ENCODE peak calls at places on chromosome 11, in seven cellular contexts. E is non-pigmented ciliary epithelial cell; F is COR-L47; J is activated naive CD8-positive, alpha-beta T cell treated with anti-CD3 and anti-CD28 coated beads, Interleukin-2, amount 50 U/mL, for 24 hours; M is EL; I is fibroblast of the aortic adventitia; G is dermis microvascular lymphatic vessel endothelial cell. X is an unnamed sample.

GRCh38 chr11:71307811-71308645 is 55.7 kb upstream of the SHANK2 start:
- DNase-seq in M (no peak), J (no peak), E (no peak), G (no peak), I (no peak), F (no peak), X (no peak)

GRCh38 chr11:12249590-12250260 is 127.6 kb upstream of the PARVA start:
- DNase-seq in G (peak; percentile 97), J (no peak), F (peak; percentile 98), E (no peak), M (no peak), I (no peak), X (no peak)

GRCh38 chr11:128937480-128937879 is 5.2 kb downstream of the TP53AIP1 start:
- DNase-seq in F (no peak), I (no peak), M (no peak), E (no peak), G (no peak), J (no peak), X (no peak)

GRCh38 chr11:35142481-35143207 is 3.7 kb downstream of the CD44 start:
- DNase-seq in G (peak; percentile 53), J (no peak), M (peak; percentile 90), E (peak; percentile 42), F (peak; percentile 6), I (peak; percentile 68), X (no peak)

GRCh38 chr11:94131363-94132115 is 2.9 kb downstream of the PANX1 start:
- DNase-seq in J (no peak), G (peak; percentile 44), I (peak; percentile 75), E (no peak), M (peak; percentile 66), F (no peak), X (no peak)

GRCh38 chr11:7635137-7635536 is 38.2 kb downstream of the CYB5R2 start:
- DNase-seq in J (no peak), G (no peak), I (no peak), E (no peak), M (no peak), F (no peak), X (no peak)

GRCh38 chr11:77287615-77288273 is 13.7 kb downstream of the GDPD4 start:
- DNase-seq in G (no peak), M (peak; percentile 90), E (peak; percentile 63), F (no peak), I (peak; percentile 91), J (no peak), X (no peak)

GRCh38 chr11:26944866-26945664 is 48.8 kb upstream of the FIBIN start:
- DNase-seq in E (no peak), M (peak; percentile 73), I (peak; percentile 63), J (no peak), F (no peak), G (no peak), X (no peak)

GRCh38 chr11:110424775-110425444 is 4.8 kb upstream of the FDX1 start:
- DNase-seq in E (no peak), J (no peak), I (no peak), F (no peak), G (no peak), M (no peak), X (no peak)

GRCh38 chr11:111399187-111400031 is 20.3 kb upstream of the POU2AF1 start:
- DNase-seq in J (no peak), I (no peak), G (no peak), F (no peak), E (no peak), M (no peak), X (no peak)

GRCh38 chr11:65862191-65862735 is 2.0 kb downstream of the MUS81 start:
- DNase-seq in M (peak; percentile 1), G (no peak), I (no peak), J (no peak), F (no peak), E (no peak), X (no peak)

GRCh38 chr11:117545706-117546105 is 218.1 kb downstream of the CEP164 start:
- DNase-seq in E (no peak), I (no peak), F (no peak), M (no peak), J (no peak), G (no peak), X (no peak)

GRCh38 chr11:114060402-114061052 is 1.0 kb downstream of the ZBTB16 start:
- DNase-seq in F (no peak), G (peak; percentile 50), I (peak; percentile 27), E (no peak), J (peak; percentile 37), M (peak; percentile 10), X (no peak)

GRCh38 chr11:128555606-128556005 is 31.8 kb downstream of the ETS1 start:
- DNase-seq in M (peak; percentile 40), J (no peak), E (no peak), I (no peak), G (peak; percentile 72), F (no peak), X (no peak)

GRCh38 chr11:131671764-131672163 is 301.3 kb downstream of the NTM start:
- DNase-seq in F (no peak), G (no peak), J (no peak), E (no peak), M (no peak), I (no peak), X (no peak)

GRCh38 chr11:46002146-46002545 is 79.7 kb downstream of the LARGE2 start:
- DNase-seq in M (peak; percentile 9), E (no peak), G (no peak), F (no peak), I (no peak), J (no peak), X (no peak)

GRCh38 chr11:126105748-126106080 is 43.0 kb upstream of the CDON start:
- DNase-seq in E (no peak), G (no peak), J (no peak), F (no peak), M (no peak), I (no peak), X (no peak)

GRCh38 chr11:80118071-80118470 is 677.2 kb upstream of the TENM4 start:
- DNase-seq in E (no peak), J (no peak), F (peak; percentile 36), I (no peak), G (no peak), M (no peak), X (no peak)

GRCh38 chr11:95346207-95346718 is 115.3 kb upstream of the SESN3 start:
- DNase-seq in J (no peak), I (no peak), E (no peak), M (no peak), F (no peak), G (no peak), X (no peak)

GRCh38 chr11:120124355-120124754 is 13.6 kb downstream of the TRIM29 start:
- DNase-seq in E (no peak), F (no peak), I (no peak), G (no peak), J (no peak), M (no peak), X (no peak)

GRCh38 chr11:22338465-22338810 is 257 bp downstream of the SLC17A6 start:
- DNase-seq in J (no peak), G (no peak), E (no peak), I (no peak), M (no peak), F (no peak), X (no peak)

GRCh38 chr11:29448246-29448877 is 568.5 kb downstream of the KCNA4 start:
- DNase-seq in E (peak; percentile 19), F (no peak), M (peak; percentile 4), J (no peak), I (peak; percentile 61), G (peak; percentile 24), X (no peak)

GRCh38 chr11:75554258-75555022 is 7.6 kb upstream of the SERPINH1 start:
- DNase-seq in F (peak; percentile 51), M (peak; percentile 99), J (no peak), E (peak; percentile 99), I (peak; percentile 100), G (peak; percentile 99), X (no peak)

X was measured in iPS DF 19.7.